ENCODE peak calls at places on chromosome 7, in ten cellular contexts. P is tibial nerve; V is neural progenitor cell; Q is small intestine; X is CD8-positive, alpha-beta T cell; N is left ventricle myocardium inferior; W is effector memory CD4-positive, alpha-beta T cell; A is GM23338; I is fibroblast of the aortic adventitia; Z is spleen. G is an unnamed sample.

GRCh38 chr7:86968618-86969017 is 90.8 kb downstream of the ELAPOR2 start:
- DNase-seq in N (no peak), I (no peak), W (no peak), V (no peak), A (no peak), Q (peak; percentile 1), P (no peak), X (no peak), Z (no peak), G (no peak)

GRCh38 chr7:88396295-88396947 is 89.7 kb upstream of the STEAP4 start:
- DNase-seq in X (no peak), I (no peak), A (no peak), N (no peak), Z (no peak), Q (no peak), P (no peak), W (no peak), V (no peak), G (no peak)

GRCh38 chr7:157612664-157613561 is 276.1 kb downstream of the DNAJB6 start:
- DNase-seq in V (peak; percentile 31), Z (peak; percentile 93), N (peak; percentile 40), I (no peak), X (peak; percentile 55), Q (peak; percentile 46), P (no peak), W (peak; percentile 56), A (peak; percentile 6), G (no peak)

GRCh38 chr7:1961776-1962276 is 270.9 kb downstream of the MAD1L1 start:
- DNase-seq in Q (no peak), N (no peak), V (no peak), A (no peak), W (no peak), Z (no peak), I (peak; percentile 94), P (no peak), X (peak; percentile 66), G (no peak)

GRCh38 chr7:138797715-138798320 is at the start of the genes ATP6V0A4 and TMEM213:
- DNase-seq in N (no peak), X (no peak), V (peak; percentile 56), I (no peak), Z (peak; percentile 66), A (peak; percentile 81), P (no peak), Q (no peak), W (no peak), G (no peak)

GRCh38 chr7:132298782-132299181 is 277.5 kb downstream of the PLXNA4 start:
- DNase-seq in V (no peak), A (no peak), I (peak; percentile 57), N (no peak), Z (no peak), P (no peak), Q (no peak), X (no peak), W (no peak), G (no peak)

GRCh38 chr7:139721417-139721816 is 56.4 kb downstream of the HIPK2 start:
- DNase-seq in V (no peak), A (no peak), Z (no peak), I (no peak), X (no peak), Q (peak; percentile 36), P (no peak), N (no peak), W (no peak), G (no peak)

GRCh38 chr7:1386623-1387220 is 72.5 kb downstream of the MICALL2 start:
- DNase-seq in P (no peak), N (no peak), Q (no peak), A (no peak), I (no peak), W (no peak), V (no peak), Z (no peak), X (no peak), G (no peak)

GRCh38 chr7:142440219-142441073 is 182.6 kb upstream of the PRSS58 start:
- DNase-seq in V (no peak), I (peak; percentile 70), N (no peak), X (no peak), W (no peak), Q (no peak), A (no peak), Z (no peak), P (no peak), G (no peak)

GRCh38 chr7:127536426-127537152 is 48.8 kb downstream of the GCC1 start:
- DNase-seq in N (no peak), Z (no peak), A (peak; percentile 44), Q (no peak), W (no peak), X (no peak), I (no peak), P (no peak), V (peak; percentile 42), G (no peak)

GRCh38 chr7:8931906-8932646 is 498.7 kb downstream of the NXPH1 start:
- DNase-seq in X (no peak), W (no peak), Q (no peak), I (no peak), V (no peak), A (no peak), P (no peak), N (no peak), Z (no peak), G (no peak)

GRCh38 chr7:132991615-132992587 is 90.0 kb downstream of the CHCHD3 start:
- DNase-seq in Q (no peak), W (no peak), V (peak; percentile 34), X (no peak), P (no peak), A (peak; percentile 43), Z (no peak), I (no peak), N (no peak), G (no peak)

GRCh38 chr7:108329514-108329913 is 126.7 kb downstream of the NRCAM start:
- DNase-seq in Q (no peak), V (peak; percentile 79), A (peak; percentile 60), X (no peak), I (no peak), N (no peak), Z (no peak), W (no peak), P (no peak), G (no peak)

GRCh38 chr7:99459087-99459486 is 6.9 kb downstream of the ATP5MF start:
- DNase-seq in Q (peak; percentile 19), Z (no peak), P (no peak), W (no peak), N (no peak), A (peak; percentile 82), X (peak; percentile 13), V (peak; percentile 32), I (peak; percentile 18), G (no peak)

GRCh38 chr7:54869513-54869912 is 110.5 kb upstream of the SEC61G start:
- DNase-seq in Z (no peak), V (no peak), A (no peak), I (no peak), X (no peak), P (no peak), N (no peak), W (no peak), Q (no peak), G (no peak)

GRCh38 chr7:54860003-54860775 is 101.2 kb upstream of the SEC61G start:
- DNase-seq in X (no peak), Z (no peak), P (no peak), A (no peak), I (no peak), N (no peak), W (no peak), V (no peak), Q (no peak), G (no peak)

GRCh38 chr7:54859545-54859944 is 100.5 kb upstream of the SEC61G start:
- DNase-seq in A (no peak), P (no peak), I (no peak), V (no peak), Q (no peak), Z (no peak), N (no peak), X (no peak), W (no peak), G (no peak)

GRCh38 chr7:54860843-54861242 is 101.8 kb upstream of the SEC61G start:
- DNase-seq in P (no peak), Z (no peak), Q (no peak), I (no peak), A (no peak), W (no peak), N (no peak), V (no peak), X (no peak), G (no peak)

DNA sequence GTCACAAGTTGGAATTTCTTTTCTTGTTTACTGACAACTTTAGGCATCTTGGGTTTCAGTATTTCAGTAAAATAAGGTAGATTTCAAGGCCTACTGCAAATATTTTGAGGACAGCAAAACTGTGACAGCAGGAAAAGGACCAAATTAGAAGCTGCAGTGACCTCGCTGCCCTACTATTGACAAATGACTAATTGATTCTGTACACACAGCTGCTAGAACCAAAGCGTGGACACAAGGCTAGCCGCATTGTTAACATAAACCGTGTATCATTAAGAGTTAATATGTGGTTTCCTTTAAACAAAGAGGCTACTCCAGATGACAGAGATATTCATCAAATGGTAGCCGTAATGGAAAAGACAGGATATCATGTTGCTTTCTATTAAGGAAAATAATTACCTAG is 105.7 kb upstream of the SEC61G start:
- DNase-seq in P (no peak), X (no peak), N (no peak), W (no peak), I (no peak), A (no peak), Q (no peak), Z (no peak), V (no peak), G (no peak)
- H3K4me3 ChIP-seq in P (no peak overlapping the region), X (no peak overlapping the region), N (no peak overlapping the region), W (no peak overlapping the region), I (no peak overlapping the region), A (no peak overlapping the region), Q (no peak overlapping the region), Z (no peak overlapping the region), V (no peak overlapping the region), G (no peak overlapping the region)

GRCh38 chr7:47088329-47089067 is 493.4 kb downstream of the TNS3 start:
- DNase-seq in Q (peak; percentile 30), V (peak; percentile 87), Z (no peak), N (peak; percentile 49), W (no peak), I (peak; percentile 78), P (peak; percentile 29), X (no peak), A (peak; percentile 86), G (no peak)
- H3K4me3 ChIP-seq in Q (no peak overlapping the region), V (no peak overlapping the region), Z (no peak overlapping the region), N (no peak overlapping the region), W (no peak overlapping the region), I (no peak overlapping the region), P (no peak overlapping the region), X (no peak overlapping the region), A (no peak overlapping the region), G (no peak overlapping the region)

GRCh38 chr7:64807731-64808365 is 13.6 kb downstream of the ZNF138 start:
- DNase-seq in P (no peak), Q (no peak), W (no peak), N (no peak), X (no peak), Z (no peak), V (no peak), I (no peak), A (no peak), G (no peak)
- H3K4me3 ChIP-seq in P (no peak overlapping the region), Q (no peak overlapping the region), W (no peak overlapping the region), N (no peak overlapping the region), X (no peak overlapping the region), Z (no peak overlapping the region), V (no peak overlapping the region), I (no peak overlapping the region), A (no peak overlapping the region), G (no peak overlapping the region)

DNA sequence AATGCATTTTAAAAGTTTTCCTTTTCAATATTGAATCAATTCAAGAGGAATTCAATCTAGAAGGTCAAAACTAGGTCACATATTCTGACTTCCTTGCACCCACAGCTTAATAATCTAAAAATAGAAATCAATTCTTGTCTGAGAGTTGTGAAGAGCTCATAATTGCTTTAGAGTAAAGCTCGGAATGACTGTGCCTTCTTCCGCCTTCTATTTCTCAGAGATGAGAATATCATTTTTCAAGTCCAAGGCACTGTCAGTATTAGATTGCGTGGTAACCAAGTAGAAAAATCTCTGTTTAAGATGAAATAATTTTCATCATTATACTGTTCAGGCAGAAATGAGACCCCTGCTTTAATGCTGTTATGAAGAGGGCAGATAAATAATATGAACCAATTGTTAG is 272.2 kb upstream of the NFE2L3 start:
- DNase-seq in X (no peak), I (no peak), Z (no peak), V (no peak), W (no peak), A (no peak), Q (no peak), P (no peak), N (no peak), G (no peak)
- H3K4me3 ChIP-seq in X (no peak overlapping the region), I (no peak overlapping the region), Z (no peak overlapping the region), V (no peak overlapping the region), W (no peak overlapping the region), A (no peak overlapping the region), Q (no peak overlapping the region), P (no peak overlapping the region), N (no peak overlapping the region), G (no peak overlapping the region)

G was measured in RWPE2.